ENCODE peak calls at places on chromosomes 4 and X, in seven cellular contexts. One of them, this sample, is unnamed.

GRCh38 chr4:32768664-32769389 is 2048.7 kb downstream of the PCDH7 start:
- DNase-seq in stimulated activated CD4-positive, alpha-beta T cell treated with anti-CD3 and anti-CD28 coated beads, Interleukin-15, amount 100 ng/mL, for 24 hours: no peak
- DNase-seq in HFF-Myc: no peak
- DNase-seq in posterior vena cava: no peak
- DNase-seq in stimulated activated CD8-positive, alpha-beta memory T cell treated with anti-CD3 and anti-CD28 coated beads, Interleukin-7, amount 100 ng/mL, for 24 hours: no peak
- DNase-seq in KBM-7: no peak
- DNase-seq in BJ: no peak
- DNase-seq in this sample: no peak

GRCh38 chr4:77852892-77853495 is 9.6 kb upstream of the MRPL1 start:
- DNase-seq in stimulated activated CD4-positive, alpha-beta T cell treated with anti-CD3 and anti-CD28 coated beads, Interleukin-15, amount 100 ng/mL, for 24 hours: peak
- DNase-seq in HFF-Myc: no peak
- DNase-seq in posterior vena cava: no peak
- DNase-seq in stimulated activated CD8-positive, alpha-beta memory T cell treated with anti-CD3 and anti-CD28 coated beads, Interleukin-7, amount 100 ng/mL, for 24 hours: peak
- DNase-seq in KBM-7: peak
- DNase-seq in BJ: no peak
- DNase-seq in this sample: no peak

GRCh38 chrX:29478336-29479069 is 736.9 kb upstream of the MAGEB2 start:
- DNase-seq in stimulated activated CD4-positive, alpha-beta T cell treated with anti-CD3 and anti-CD28 coated beads, Interleukin-15, amount 100 ng/mL, for 24 hours: no peak
- DNase-seq in HFF-Myc: peak
- DNase-seq in posterior vena cava: no peak
- DNase-seq in stimulated activated CD8-positive, alpha-beta memory T cell treated with anti-CD3 and anti-CD28 coated beads, Interleukin-7, amount 100 ng/mL, for 24 hours: no peak
- DNase-seq in KBM-7: peak
- DNase-seq in BJ: no peak
- DNase-seq in this sample: no peak

GRCh38 chr4:133372699-133373098 is 223.6 kb downstream of the PCDH10 start:
- DNase-seq in stimulated activated CD4-positive, alpha-beta T cell treated with anti-CD3 and anti-CD28 coated beads, Interleukin-15, amount 100 ng/mL, for 24 hours: no peak
- DNase-seq in HFF-Myc: no peak
- DNase-seq in posterior vena cava: no peak
- DNase-seq in stimulated activated CD8-positive, alpha-beta memory T cell treated with anti-CD3 and anti-CD28 coated beads, Interleukin-7, amount 100 ng/mL, for 24 hours: no peak
- DNase-seq in KBM-7: no peak
- DNase-seq in BJ: no peak
- DNase-seq in this sample: no peak

GRCh38 chr4:168701061-168701460 is 204.2 kb downstream of the PALLD start:
- DNase-seq in stimulated activated CD4-positive, alpha-beta T cell treated with anti-CD3 and anti-CD28 coated beads, Interleukin-15, amount 100 ng/mL, for 24 hours: no peak
- DNase-seq in HFF-Myc: no peak
- DNase-seq in posterior vena cava: no peak
- DNase-seq in stimulated activated CD8-positive, alpha-beta memory T cell treated with anti-CD3 and anti-CD28 coated beads, Interleukin-7, amount 100 ng/mL, for 24 hours: no peak
- DNase-seq in KBM-7: no peak
- DNase-seq in BJ: no peak
- DNase-seq in this sample: no peak

GRCh38 chr4:139253046-139253445 is 27.0 kb downstream of the MGARP start:
- DNase-seq in stimulated activated CD4-positive, alpha-beta T cell treated with anti-CD3 and anti-CD28 coated beads, Interleukin-15, amount 100 ng/mL, for 24 hours: no peak
- DNase-seq in HFF-Myc: no peak
- DNase-seq in posterior vena cava: no peak
- DNase-seq in stimulated activated CD8-positive, alpha-beta memory T cell treated with anti-CD3 and anti-CD28 coated beads, Interleukin-7, amount 100 ng/mL, for 24 hours: no peak
- DNase-seq in KBM-7: no peak
- DNase-seq in BJ: no peak
- DNase-seq in this sample: no peak

GRCh38 chrX:63652086-63652775 is 132.8 kb downstream of the ARHGEF9 start:
- DNase-seq in stimulated activated CD4-positive, alpha-beta T cell treated with anti-CD3 and anti-CD28 coated beads, Interleukin-15, amount 100 ng/mL, for 24 hours: no peak
- DNase-seq in HFF-Myc: peak
- DNase-seq in posterior vena cava: no peak
- DNase-seq in stimulated activated CD8-positive, alpha-beta memory T cell treated with anti-CD3 and anti-CD28 coated beads, Interleukin-7, amount 100 ng/mL, for 24 hours: no peak
- DNase-seq in KBM-7: no peak
- DNase-seq in BJ: peak
- DNase-seq in this sample: no peak

GRCh38 chr4:161457311-161457710 is 706.5 kb downstream of the FSTL5 start:
- DNase-seq in stimulated activated CD4-positive, alpha-beta T cell treated with anti-CD3 and anti-CD28 coated beads, Interleukin-15, amount 100 ng/mL, for 24 hours: no peak
- DNase-seq in HFF-Myc: no peak
- DNase-seq in posterior vena cava: no peak
- DNase-seq in stimulated activated CD8-positive, alpha-beta memory T cell treated with anti-CD3 and anti-CD28 coated beads, Interleukin-7, amount 100 ng/mL, for 24 hours: no peak
- DNase-seq in KBM-7: no peak
- DNase-seq in BJ: no peak
- DNase-seq in this sample: no peak

GRCh38 chrX:71911731-71912050 is 1.0 kb downstream of the NHSL2 start:
- DNase-seq in stimulated activated CD4-positive, alpha-beta T cell treated with anti-CD3 and anti-CD28 coated beads, Interleukin-15, amount 100 ng/mL, for 24 hours: peak
- DNase-seq in HFF-Myc: no peak
- DNase-seq in posterior vena cava: no peak
- DNase-seq in stimulated activated CD8-positive, alpha-beta memory T cell treated with anti-CD3 and anti-CD28 coated beads, Interleukin-7, amount 100 ng/mL, for 24 hours: no peak
- DNase-seq in KBM-7: no peak
- DNase-seq in BJ: no peak
- DNase-seq in this sample: no peak

GRCh38 chr4:129604632-129605031 is 508.7 kb downstream of the C4orf33 start:
- DNase-seq in stimulated activated CD4-positive, alpha-beta T cell treated with anti-CD3 and anti-CD28 coated beads, Interleukin-15, amount 100 ng/mL, for 24 hours: no peak
- DNase-seq in HFF-Myc: no peak
- DNase-seq in posterior vena cava: no peak
- DNase-seq in stimulated activated CD8-positive, alpha-beta memory T cell treated with anti-CD3 and anti-CD28 coated beads, Interleukin-7, amount 100 ng/mL, for 24 hours: no peak
- DNase-seq in KBM-7: no peak
- DNase-seq in BJ: no peak
- DNase-seq in this sample: no peak

GRCh38 chr4:63226236-63226635 is 1183.0 kb downstream of the TECRL start:
- DNase-seq in stimulated activated CD4-positive, alpha-beta T cell treated with anti-CD3 and anti-CD28 coated beads, Interleukin-15, amount 100 ng/mL, for 24 hours: no peak
- DNase-seq in HFF-Myc: no peak
- DNase-seq in posterior vena cava: no peak
- DNase-seq in stimulated activated CD8-positive, alpha-beta memory T cell treated with anti-CD3 and anti-CD28 coated beads, Interleukin-7, amount 100 ng/mL, for 24 hours: no peak
- DNase-seq in KBM-7: no peak
- DNase-seq in BJ: no peak
- DNase-seq in this sample: no peak

GRCh38 chr4:99828477-99828876 is 11.8 kb downstream of the DAPP1 start:
- DNase-seq in stimulated activated CD4-positive, alpha-beta T cell treated with anti-CD3 and anti-CD28 coated beads, Interleukin-15, amount 100 ng/mL, for 24 hours: no peak
- DNase-seq in HFF-Myc: no peak
- DNase-seq in posterior vena cava: no peak
- DNase-seq in stimulated activated CD8-positive, alpha-beta memory T cell treated with anti-CD3 and anti-CD28 coated beads, Interleukin-7, amount 100 ng/mL, for 24 hours: no peak
- DNase-seq in KBM-7: no peak
- DNase-seq in BJ: no peak
- DNase-seq in this sample: no peak

GRCh38 chr4:41365726-41366125 is 109.0 kb downstream of the UCHL1 start:
- DNase-seq in stimulated activated CD4-positive, alpha-beta T cell treated with anti-CD3 and anti-CD28 coated beads, Interleukin-15, amount 100 ng/mL, for 24 hours: no peak
- DNase-seq in HFF-Myc: no peak
- DNase-seq in posterior vena cava: no peak
- DNase-seq in stimulated activated CD8-positive, alpha-beta memory T cell treated with anti-CD3 and anti-CD28 coated beads, Interleukin-7, amount 100 ng/mL, for 24 hours: no peak
- DNase-seq in KBM-7: no peak
- DNase-seq in BJ: no peak
- DNase-seq in this sample: no peak

GRCh38 chr4:150363721-150364688 is 217.9 kb upstream of the MAB21L2 start:
- DNase-seq in stimulated activated CD4-positive, alpha-beta T cell treated with anti-CD3 and anti-CD28 coated beads, Interleukin-15, amount 100 ng/mL, for 24 hours: no peak
- DNase-seq in HFF-Myc: no peak
- DNase-seq in posterior vena cava: no peak
- DNase-seq in stimulated activated CD8-positive, alpha-beta memory T cell treated with anti-CD3 and anti-CD28 coated beads, Interleukin-7, amount 100 ng/mL, for 24 hours: no peak
- DNase-seq in KBM-7: no peak
- DNase-seq in BJ: no peak
- DNase-seq in this sample: no peak

GRCh38 chr4:85842540-85842939 is 367.6 kb downstream of the ARHGAP24 start:
- DNase-seq in stimulated activated CD4-positive, alpha-beta T cell treated with anti-CD3 and anti-CD28 coated beads, Interleukin-15, amount 100 ng/mL, for 24 hours: no peak
- DNase-seq in HFF-Myc: no peak
- DNase-seq in posterior vena cava: no peak
- DNase-seq in stimulated activated CD8-positive, alpha-beta memory T cell treated with anti-CD3 and anti-CD28 coated beads, Interleukin-7, amount 100 ng/mL, for 24 hours: no peak
- DNase-seq in KBM-7: peak
- DNase-seq in BJ: no peak
- DNase-seq in this sample: no peak

GRCh38 chr4:76515975-76516853 is 81.2 kb downstream of the SHROOM3 start:
- DNase-seq in stimulated activated CD4-positive, alpha-beta T cell treated with anti-CD3 and anti-CD28 coated beads, Interleukin-15, amount 100 ng/mL, for 24 hours: no peak
- DNase-seq in HFF-Myc: no peak
- DNase-seq in posterior vena cava: no peak
- DNase-seq in stimulated activated CD8-positive, alpha-beta memory T cell treated with anti-CD3 and anti-CD28 coated beads, Interleukin-7, amount 100 ng/mL, for 24 hours: no peak
- DNase-seq in KBM-7: no peak
- DNase-seq in BJ: no peak
- DNase-seq in this sample: no peak

GRCh38 chr4:23001478-23001877 is 308.7 kb downstream of the GBA3 start:
- DNase-seq in stimulated activated CD4-positive, alpha-beta T cell treated with anti-CD3 and anti-CD28 coated beads, Interleukin-15, amount 100 ng/mL, for 24 hours: no peak
- DNase-seq in HFF-Myc: no peak
- DNase-seq in posterior vena cava: no peak
- DNase-seq in stimulated activated CD8-positive, alpha-beta memory T cell treated with anti-CD3 and anti-CD28 coated beads, Interleukin-7, amount 100 ng/mL, for 24 hours: no peak
- DNase-seq in KBM-7: no peak
- DNase-seq in BJ: no peak
- DNase-seq in this sample: no peak

GRCh38 chr4:74969507-74970474 is 36.9 kb downstream of the PARM1 start:
- DNase-seq in stimulated activated CD4-positive, alpha-beta T cell treated with anti-CD3 and anti-CD28 coated beads, Interleukin-15, amount 100 ng/mL, for 24 hours: no peak
- DNase-seq in HFF-Myc: no peak
- DNase-seq in posterior vena cava: no peak
- DNase-seq in stimulated activated CD8-positive, alpha-beta memory T cell treated with anti-CD3 and anti-CD28 coated beads, Interleukin-7, amount 100 ng/mL, for 24 hours: no peak
- DNase-seq in KBM-7: no peak
- DNase-seq in BJ: no peak
- DNase-seq in this sample: no peak

GRCh38 chr4:77963005-77963404 is 94.1 kb upstream of the FRAS1 start:
- DNase-seq in stimulated activated CD4-positive, alpha-beta T cell treated with anti-CD3 and anti-CD28 coated beads, Interleukin-15, amount 100 ng/mL, for 24 hours: no peak
- DNase-seq in HFF-Myc: no peak
- DNase-seq in posterior vena cava: no peak
- DNase-seq in stimulated activated CD8-positive, alpha-beta memory T cell treated with anti-CD3 and anti-CD28 coated beads, Interleukin-7, amount 100 ng/mL, for 24 hours: no peak
- DNase-seq in KBM-7: no peak
- DNase-seq in BJ: no peak
- DNase-seq in this sample: no peak

GRCh38 chr4:38266616-38267015 is 306.4 kb downstream of the PTTG2 start:
- DNase-seq in stimulated activated CD4-positive, alpha-beta T cell treated with anti-CD3 and anti-CD28 coated beads, Interleukin-15, amount 100 ng/mL, for 24 hours: peak
- DNase-seq in HFF-Myc: no peak
- DNase-seq in posterior vena cava: no peak
- DNase-seq in stimulated activated CD8-positive, alpha-beta memory T cell treated with anti-CD3 and anti-CD28 coated beads, Interleukin-7, amount 100 ng/mL, for 24 hours: no peak
- DNase-seq in KBM-7: no peak
- DNase-seq in BJ: no peak
- DNase-seq in this sample: no peak

GRCh38 chrX:147069926-147070325 is 255.4 kb upstream of the CXorf51A start:
- DNase-seq in stimulated activated CD4-positive, alpha-beta T cell treated with anti-CD3 and anti-CD28 coated beads, Interleukin-15, amount 100 ng/mL, for 24 hours: no peak
- DNase-seq in HFF-Myc: no peak
- DNase-seq in posterior vena cava: no peak
- DNase-seq in stimulated activated CD8-positive, alpha-beta memory T cell treated with anti-CD3 and anti-CD28 coated beads, Interleukin-7, amount 100 ng/mL, for 24 hours: no peak
- DNase-seq in KBM-7: peak
- DNase-seq in BJ: no peak
- DNase-seq in this sample: no peak

GRCh38 chr4:185115827-185116232 is 27.2 kb upstream of the SLC25A4 start:
- DNase-seq in stimulated activated CD4-positive, alpha-beta T cell treated with anti-CD3 and anti-CD28 coated beads, Interleukin-15, amount 100 ng/mL, for 24 hours: no peak
- DNase-seq in HFF-Myc: peak
- DNase-seq in posterior vena cava: no peak
- DNase-seq in stimulated activated CD8-positive, alpha-beta memory T cell treated with anti-CD3 and anti-CD28 coated beads, Interleukin-7, amount 100 ng/mL, for 24 hours: no peak
- DNase-seq in KBM-7: peak
- DNase-seq in BJ: no peak
- DNase-seq in this sample: peak

GRCh38 chr4:28443371-28443770 is 1582.7 kb downstream of the STIM2 start:
- DNase-seq in stimulated activated CD4-positive, alpha-beta T cell treated with anti-CD3 and anti-CD28 coated beads, Interleukin-15, amount 100 ng/mL, for 24 hours: no peak
- DNase-seq in HFF-Myc: no peak
- DNase-seq in posterior vena cava: no peak
- DNase-seq in stimulated activated CD8-positive, alpha-beta memory T cell treated with anti-CD3 and anti-CD28 coated beads, Interleukin-7, amount 100 ng/mL, for 24 hours: no peak
- DNase-seq in KBM-7: no peak
- DNase-seq in BJ: no peak
- DNase-seq in this sample: no peak

GRCh38 chr4:14520171-14520570 is 482.1 kb upstream of the CPEB2 start:
- DNase-seq in stimulated activated CD4-positive, alpha-beta T cell treated with anti-CD3 and anti-CD28 coated beads, Interleukin-15, amount 100 ng/mL, for 24 hours: no peak
- DNase-seq in HFF-Myc: no peak
- DNase-seq in posterior vena cava: no peak
- DNase-seq in stimulated activated CD8-positive, alpha-beta memory T cell treated with anti-CD3 and anti-CD28 coated beads, Interleukin-7, amount 100 ng/mL, for 24 hours: no peak
- DNase-seq in KBM-7: no peak
- DNase-seq in BJ: no peak
- DNase-seq in this sample: no peak

GRCh38 chr4:94892051-94892450 is 134.3 kb downstream of the BMPR1B start:
- DNase-seq in stimulated activated CD4-positive, alpha-beta T cell treated with anti-CD3 and anti-CD28 coated beads, Interleukin-15, amount 100 ng/mL, for 24 hours: no peak
- DNase-seq in HFF-Myc: no peak
- DNase-seq in posterior vena cava: no peak
- DNase-seq in stimulated activated CD8-positive, alpha-beta memory T cell treated with anti-CD3 and anti-CD28 coated beads, Interleukin-7, amount 100 ng/mL, for 24 hours: no peak
- DNase-seq in KBM-7: no peak
- DNase-seq in BJ: no peak
- DNase-seq in this sample: no peak

GRCh38 chr4:120096508-120097297 is 30.1 kb upstream of the MAD2L1 start:
- DNase-seq in stimulated activated CD4-positive, alpha-beta T cell treated with anti-CD3 and anti-CD28 coated beads, Interleukin-15, amount 100 ng/mL, for 24 hours: no peak
- DNase-seq in HFF-Myc: no peak
- DNase-seq in posterior vena cava: no peak
- DNase-seq in stimulated activated CD8-positive, alpha-beta memory T cell treated with anti-CD3 and anti-CD28 coated beads, Interleukin-7, amount 100 ng/mL, for 24 hours: no peak
- DNase-seq in KBM-7: no peak
- DNase-seq in BJ: no peak
- DNase-seq in this sample: no peak

GRCh38 chr4:7967501-7968261 is 28.0 kb upstream of the AFAP1 start:
- DNase-seq in stimulated activated CD4-positive, alpha-beta T cell treated with anti-CD3 and anti-CD28 coated beads, Interleukin-15, amount 100 ng/mL, for 24 hours: no peak
- DNase-seq in HFF-Myc: no peak
- DNase-seq in posterior vena cava: peak
- DNase-seq in stimulated activated CD8-positive, alpha-beta memory T cell treated with anti-CD3 and anti-CD28 coated beads, Interleukin-7, amount 100 ng/mL, for 24 hours: no peak
- DNase-seq in KBM-7: no peak
- DNase-seq in BJ: no peak
- DNase-seq in this sample: no peak

GRCh38 chrX:3271485-3272186 is 74.8 kb downstream of the MXRA5 start:
- DNase-seq in stimulated activated CD4-positive, alpha-beta T cell treated with anti-CD3 and anti-CD28 coated beads, Interleukin-15, amount 100 ng/mL, for 24 hours: no peak
- DNase-seq in HFF-Myc: peak
- DNase-seq in posterior vena cava: no peak
- DNase-seq in stimulated activated CD8-positive, alpha-beta memory T cell treated with anti-CD3 and anti-CD28 coated beads, Interleukin-7, amount 100 ng/mL, for 24 hours: no peak
- DNase-seq in KBM-7: peak
- DNase-seq in BJ: no peak
- DNase-seq in this sample: no peak

GRCh38 chrX:37802028-37802427 is 22.2 kb downstream of the CYBB start:
- DNase-seq in stimulated activated CD4-positive, alpha-beta T cell treated with anti-CD3 and anti-CD28 coated beads, Interleukin-15, amount 100 ng/mL, for 24 hours: no peak
- DNase-seq in HFF-Myc: no peak
- DNase-seq in posterior vena cava: no peak
- DNase-seq in stimulated activated CD8-positive, alpha-beta memory T cell treated with anti-CD3 and anti-CD28 coated beads, Interleukin-7, amount 100 ng/mL, for 24 hours: no peak
- DNase-seq in KBM-7: peak
- DNase-seq in BJ: no peak
- DNase-seq in this sample: no peak

GRCh38 chr4:129095811-129096454 is at the start of gene C4orf33:
- DNase-seq in stimulated activated CD4-positive, alpha-beta T cell treated with anti-CD3 and anti-CD28 coated beads, Interleukin-15, amount 100 ng/mL, for 24 hours: peak
- DNase-seq in HFF-Myc: no peak
- DNase-seq in posterior vena cava: no peak
- DNase-seq in stimulated activated CD8-positive, alpha-beta memory T cell treated with anti-CD3 and anti-CD28 coated beads, Interleukin-7, amount 100 ng/mL, for 24 hours: peak
- DNase-seq in KBM-7: peak
- DNase-seq in BJ: no peak
- DNase-seq in this sample: peak

GRCh38 chr4:107736924-107737448 is 17.0 kb upstream of the PAPSS1 start:
- DNase-seq in stimulated activated CD4-positive, alpha-beta T cell treated with anti-CD3 and anti-CD28 coated beads, Interleukin-15, amount 100 ng/mL, for 24 hours: peak
- DNase-seq in HFF-Myc: no peak
- DNase-seq in posterior vena cava: no peak
- DNase-seq in stimulated activated CD8-positive, alpha-beta memory T cell treated with anti-CD3 and anti-CD28 coated beads, Interleukin-7, amount 100 ng/mL, for 24 hours: no peak
- DNase-seq in KBM-7: peak
- DNase-seq in BJ: no peak
- DNase-seq in this sample: no peak

GRCh38 chrX:43750248-43750676 is 94.2 kb downstream of the MAOA start:
- DNase-seq in stimulated activated CD4-positive, alpha-beta T cell treated with anti-CD3 and anti-CD28 coated beads, Interleukin-15, amount 100 ng/mL, for 24 hours: peak
- DNase-seq in HFF-Myc: peak
- DNase-seq in posterior vena cava: no peak
- DNase-seq in stimulated activated CD8-positive, alpha-beta memory T cell treated with anti-CD3 and anti-CD28 coated beads, Interleukin-7, amount 100 ng/mL, for 24 hours: no peak
- DNase-seq in KBM-7: peak
- DNase-seq in BJ: peak
- DNase-seq in this sample: no peak

GRCh38 chrX:39757971-39758370 is 339.8 kb downstream of the BCOR start:
- DNase-seq in stimulated activated CD4-positive, alpha-beta T cell treated with anti-CD3 and anti-CD28 coated beads, Interleukin-15, amount 100 ng/mL, for 24 hours: no peak
- DNase-seq in HFF-Myc: no peak
- DNase-seq in posterior vena cava: no peak
- DNase-seq in stimulated activated CD8-positive, alpha-beta memory T cell treated with anti-CD3 and anti-CD28 coated beads, Interleukin-7, amount 100 ng/mL, for 24 hours: no peak
- DNase-seq in KBM-7: no peak
- DNase-seq in BJ: no peak
- DNase-seq in this sample: no peak

This sample was measured in skeletal muscle cell.